ENCODE peak calls at places on chromosomes 6 and 20, in seven cellular contexts. W is cardiac septum; Y is ACHN; K is NCI-H1417; X is ELF-1; D is activated naive CD4-positive, alpha-beta T cell; Q is RPMI8226. U is an unnamed sample.

GRCh38 chr6:99590728-99591672 is 15.6 kb upstream of the PRDM13 start:
- DNase-seq in W (no peak), Q (no peak), D (no peak), X (peak; percentile 48), K (peak; percentile 43), Y (no peak), U (peak; percentile 64)

GRCh38 chr20:36147707-36148106 is 6.8 kb upstream of the EPB41L1 start:
- DNase-seq in Y (no peak), D (no peak), Q (no peak), X (no peak), W (no peak), K (no peak), U (peak; percentile 72)

GRCh38 chr6:52407467-52407866 is 12.7 kb upstream of the EFHC1 start:
- DNase-seq in X (no peak), K (peak; percentile 24), D (no peak), W (no peak), Y (peak; percentile 59), Q (peak; percentile 77), U (no peak)

GRCh38 chr6:114432380-114432779 is 89.6 kb upstream of the HS3ST5 start:
- DNase-seq in Y (no peak), W (no peak), Q (no peak), K (peak; percentile 12), D (no peak), X (no peak), U (no peak)

GRCh38 chr6:105041880-105042279 is 85.0 kb downstream of the LIN28B start:
- DNase-seq in W (no peak), Y (no peak), Q (no peak), K (no peak), X (no peak), D (no peak), U (no peak)

GRCh38 chr6:113211185-113211584 is 646.0 kb upstream of the MARCKS start:
- DNase-seq in D (no peak), K (no peak), X (no peak), Y (no peak), Q (no peak), W (no peak), U (no peak)

GRCh38 chr6:2749972-2750600 is 636 bp downstream of the MYLK4 start:
- DNase-seq in Y (peak; percentile 46), X (peak; percentile 46), W (no peak), K (peak; percentile 37), D (peak; percentile 52), Q (peak; percentile 86), U (no peak)

GRCh38 chr6:13273931-13274706 is 54.2 kb downstream of the TBC1D7 start:
- DNase-seq in W (no peak), D (peak; percentile 32), K (no peak), Q (peak; percentile 49), Y (no peak), X (peak; percentile 71), U (no peak)

GRCh38 chr20:57215426-57215825 is 51.0 kb downstream of the BMP7 start:
- DNase-seq in Y (no peak), Q (no peak), W (no peak), D (no peak), K (no peak), X (no peak), U (no peak)

GRCh38 chr6:113855500-113856010 is 1.6 kb upstream of the MARCKS start:
- DNase-seq in K (peak; percentile 84), Q (no peak), Y (peak; percentile 43), X (peak; percentile 50), D (no peak), W (no peak), U (peak; percentile 75)

GRCh38 chr20:58223358-58223941 is 5.0 kb downstream of the ANKRD60 start:
- DNase-seq in X (no peak), D (no peak), W (no peak), Y (no peak), Q (no peak), K (no peak), U (peak; percentile 34)

GRCh38 chr6:41713650-41714291 is 21.6 kb downstream of the TFEB start:
- DNase-seq in Q (no peak), D (no peak), X (no peak), Y (no peak), K (no peak), W (no peak), U (no peak)

GRCh38 chr20:50521221-50521642 is 11.0 kb downstream of the PTPN1 start:
- DNase-seq in Y (no peak), W (no peak), X (no peak), Q (no peak), K (no peak), D (no peak), U (no peak)

GRCh38 chr6:89122625-89123024 is 4.8 kb upstream of the SRSF12 start:
- DNase-seq in K (peak; percentile 10), X (no peak), Y (peak; percentile 53), W (no peak), Q (peak; percentile 50), D (no peak), U (no peak)

GRCh38 chr6:41200296-41200900 is 551 bp downstream of the TREML2 start:
- DNase-seq in Y (no peak), X (peak; percentile 21), D (peak; percentile 32), Q (peak; percentile 6), W (peak; percentile 89), K (no peak), U (no peak)

GRCh38 chr6:121520337-121521163 is 85.1 kb downstream of the GJA1 start:
- DNase-seq in Y (peak; percentile 47), K (no peak), Q (no peak), X (no peak), D (no peak), W (no peak), U (no peak)

GRCh38 chr20:10674684-10675455 is 1.1 kb upstream of the JAG1 start:
- DNase-seq in X (peak; percentile 94), K (peak; percentile 85), W (peak; percentile 93), Y (peak; percentile 72), Q (peak; percentile 88), D (no peak), U (peak; percentile 91)

GRCh38 chr6:35663447-35664235 is 25.1 kb downstream of the FKBP5 start:
- DNase-seq in Y (peak; percentile 61), W (no peak), K (no peak), X (no peak), Q (no peak), D (no peak), U (no peak)

GRCh38 chr20:61589055-61589385 is 337.0 kb downstream of the CDH4 start:
- DNase-seq in K (no peak), X (no peak), Q (no peak), D (no peak), W (no peak), Y (peak; percentile 63), U (no peak)

GRCh38 chr6:157879873-157880254 is 56.8 kb downstream of the SNX9 start:
- DNase-seq in Y (no peak), D (no peak), W (no peak), X (no peak), K (no peak), Q (no peak), U (no peak)

GRCh38 chr6:56314683-56315523 is 67.5 kb upstream of the COL21A1 start:
- DNase-seq in Q (peak; percentile 48), X (peak; percentile 45), D (no peak), Y (peak; percentile 45), W (no peak), K (peak; percentile 11), U (no peak)

GRCh38 chr20:4549711-4550259 is 171.9 kb upstream of the PRND start:
- DNase-seq in K (no peak), Q (no peak), X (no peak), W (no peak), D (no peak), Y (no peak), U (no peak)

GRCh38 chr6:24547243-24547642 is 52.5 kb downstream of the ALDH5A1 start:
- DNase-seq in W (no peak), Y (no peak), K (no peak), X (peak; percentile 83), D (peak; percentile 17), Q (peak; percentile 30), U (no peak)

GRCh38 chr20:53270792-53271375 is 298.7 kb downstream of the TSHZ2 start:
- DNase-seq in Y (no peak), W (no peak), Q (no peak), D (no peak), K (no peak), X (no peak), U (no peak)

GRCh38 chr6:92577077-92577719 is 842.2 kb downstream of the EPHA7 start:
- DNase-seq in W (no peak), D (no peak), Q (no peak), X (peak; percentile 92), Y (no peak), K (no peak), U (no peak)

GRCh38 chr6:36624461-36625160 is 30.4 kb downstream of the SRSF3 start:
- DNase-seq in Y (no peak), Q (no peak), X (no peak), D (no peak), K (no peak), W (no peak), U (peak; percentile 40)